ENCODE peak calls at places on chromosomes 7 and 10, in four cellular contexts. One of them, this sample, is unnamed.

GRCh38 chr10:60441515-60441914 is 51.8 kb upstream of the ANK3 start:
- DNase-seq in activated CD4-positive, alpha-beta T cell treated with anti-CD3 and anti-CD28 coated beads for 4 hours: no peak
- DNase-seq in colonic mucosa: no peak
- DNase-seq in EL: no peak
- DNase-seq in this sample: no peak

GRCh38 chr10:98481418-98481945 is 34.7 kb upstream of the HPS1 start:
- DNase-seq in activated CD4-positive, alpha-beta T cell treated with anti-CD3 and anti-CD28 coated beads for 4 hours: no peak
- DNase-seq in colonic mucosa: no peak
- DNase-seq in EL: no peak
- DNase-seq in this sample: no peak

GRCh38 chr7:117118579-117119180 is 165.4 kb downstream of the ST7 start:
- DNase-seq in activated CD4-positive, alpha-beta T cell treated with anti-CD3 and anti-CD28 coated beads for 4 hours: no peak
- DNase-seq in colonic mucosa: no peak
- DNase-seq in EL: no peak
- DNase-seq in this sample: no peak

GRCh38 chr7:106523482-106523881 is 137.5 kb downstream of the CCDC71L start:
- DNase-seq in activated CD4-positive, alpha-beta T cell treated with anti-CD3 and anti-CD28 coated beads for 4 hours: no peak
- DNase-seq in colonic mucosa: no peak
- DNase-seq in EL: no peak
- DNase-seq in this sample: no peak

GRCh38 chr10:72315611-72316385 is 38.9 kb downstream of the DNAJB12 start:
- DNase-seq in activated CD4-positive, alpha-beta T cell treated with anti-CD3 and anti-CD28 coated beads for 4 hours: no peak
- DNase-seq in colonic mucosa: peak; percentile 82
- DNase-seq in EL: no peak
- DNase-seq in this sample: peak; percentile 75

GRCh38 chr10:112203328-112204076 is 19.9 kb upstream of the GPAM start:
- DNase-seq in activated CD4-positive, alpha-beta T cell treated with anti-CD3 and anti-CD28 coated beads for 4 hours: no peak
- DNase-seq in colonic mucosa: no peak
- DNase-seq in EL: no peak
- DNase-seq in this sample: no peak

GRCh38 chr7:38310601-38311057 is 37.2 kb upstream of the TARP start:
- DNase-seq in activated CD4-positive, alpha-beta T cell treated with anti-CD3 and anti-CD28 coated beads for 4 hours: no peak
- DNase-seq in colonic mucosa: no peak
- DNase-seq in EL: no peak
- DNase-seq in this sample: no peak

GRCh38 chr7:40151504-40151903 is 16.7 kb downstream of the SUGCT start:
- DNase-seq in activated CD4-positive, alpha-beta T cell treated with anti-CD3 and anti-CD28 coated beads for 4 hours: no peak
- DNase-seq in colonic mucosa: no peak
- DNase-seq in EL: no peak
- DNase-seq in this sample: no peak

GRCh38 chr7:124482229-124482628 is 283.4 kb downstream of the GPR37 start:
- DNase-seq in activated CD4-positive, alpha-beta T cell treated with anti-CD3 and anti-CD28 coated beads for 4 hours: no peak
- DNase-seq in colonic mucosa: no peak
- DNase-seq in EL: no peak
- DNase-seq in this sample: no peak

GRCh38 chr10:63373176-63373575 is 92.6 kb downstream of the JMJD1C start:
- DNase-seq in activated CD4-positive, alpha-beta T cell treated with anti-CD3 and anti-CD28 coated beads for 4 hours: no peak
- DNase-seq in colonic mucosa: no peak
- DNase-seq in EL: no peak
- DNase-seq in this sample: no peak

GRCh38 chr7:149254181-149254858 is 7.7 kb upstream of the ZNF783 start:
- DNase-seq in activated CD4-positive, alpha-beta T cell treated with anti-CD3 and anti-CD28 coated beads for 4 hours: no peak
- DNase-seq in colonic mucosa: no peak
- DNase-seq in EL: no peak
- DNase-seq in this sample: no peak

GRCh38 chr7:41699532-41699931 is 3.4 kb downstream of the INHBA start:
- DNase-seq in activated CD4-positive, alpha-beta T cell treated with anti-CD3 and anti-CD28 coated beads for 4 hours: no peak
- DNase-seq in colonic mucosa: no peak
- DNase-seq in EL: peak; percentile 38
- DNase-seq in this sample: no peak

GRCh38 chr7:6636741-6637543 is at the start of gene ZNF316:
- DNase-seq in activated CD4-positive, alpha-beta T cell treated with anti-CD3 and anti-CD28 coated beads for 4 hours: peak; percentile 47
- DNase-seq in colonic mucosa: peak; percentile 59
- DNase-seq in EL: peak; percentile 57
- DNase-seq in this sample: no peak

GRCh38 chr10:105743343-105744056 is 1102.4 kb downstream of the SORCS3 start:
- DNase-seq in activated CD4-positive, alpha-beta T cell treated with anti-CD3 and anti-CD28 coated beads for 4 hours: no peak
- DNase-seq in colonic mucosa: no peak
- DNase-seq in EL: no peak
- DNase-seq in this sample: no peak

GRCh38 chr7:129825554-129826267 is 127.0 kb downstream of the UBE2H start:
- DNase-seq in activated CD4-positive, alpha-beta T cell treated with anti-CD3 and anti-CD28 coated beads for 4 hours: peak; percentile 88
- DNase-seq in colonic mucosa: peak; percentile 94
- DNase-seq in EL: peak; percentile 67
- DNase-seq in this sample: no peak

GRCh38 chr10:62501547-62501946 is 127.4 kb downstream of the ZNF365 start:
- DNase-seq in activated CD4-positive, alpha-beta T cell treated with anti-CD3 and anti-CD28 coated beads for 4 hours: no peak
- DNase-seq in colonic mucosa: no peak
- DNase-seq in EL: peak; percentile 5
- DNase-seq in this sample: no peak

GRCh38 chr7:48087349-48087748 is 1.7 kb upstream of the UPP1 start:
- DNase-seq in activated CD4-positive, alpha-beta T cell treated with anti-CD3 and anti-CD28 coated beads for 4 hours: no peak
- DNase-seq in colonic mucosa: no peak
- DNase-seq in EL: peak; percentile 84
- DNase-seq in this sample: no peak

GRCh38 chr7:55774327-55775050 is 88.1 kb downstream of the SEPTIN14 start:
- DNase-seq in activated CD4-positive, alpha-beta T cell treated with anti-CD3 and anti-CD28 coated beads for 4 hours: no peak
- DNase-seq in colonic mucosa: no peak
- DNase-seq in EL: no peak
- DNase-seq in this sample: no peak

GRCh38 chr10:73262105-73262730 is 9.8 kb upstream of the MRPS16 start:
- DNase-seq in activated CD4-positive, alpha-beta T cell treated with anti-CD3 and anti-CD28 coated beads for 4 hours: no peak
- DNase-seq in colonic mucosa: no peak
- DNase-seq in EL: peak; percentile 91
- DNase-seq in this sample: no peak

GRCh38 chr7:158782638-158783490 is 46.4 kb downstream of the ESYT2 start:
- DNase-seq in activated CD4-positive, alpha-beta T cell treated with anti-CD3 and anti-CD28 coated beads for 4 hours: no peak
- DNase-seq in colonic mucosa: no peak
- DNase-seq in EL: peak; percentile 37
- DNase-seq in this sample: no peak

GRCh38 chr7:18873674-18874341 is 243.6 kb downstream of the TWIST1 start:
- DNase-seq in activated CD4-positive, alpha-beta T cell treated with anti-CD3 and anti-CD28 coated beads for 4 hours: no peak
- DNase-seq in colonic mucosa: no peak
- DNase-seq in EL: peak; percentile 44
- DNase-seq in this sample: no peak

GRCh38 chr10:23886355-23886754 is 322.6 kb upstream of the KIAA1217 start:
- DNase-seq in activated CD4-positive, alpha-beta T cell treated with anti-CD3 and anti-CD28 coated beads for 4 hours: no peak
- DNase-seq in colonic mucosa: no peak
- DNase-seq in EL: no peak
- DNase-seq in this sample: no peak

GRCh38 chr7:151552352-151553028 is 32.8 kb upstream of the RHEB start:
- DNase-seq in activated CD4-positive, alpha-beta T cell treated with anti-CD3 and anti-CD28 coated beads for 4 hours: no peak
- DNase-seq in colonic mucosa: peak; percentile 30
- DNase-seq in EL: no peak
- DNase-seq in this sample: no peak

GRCh38 chr10:44045020-44045419 is 339.9 kb downstream of the CXCL12 start:
- DNase-seq in activated CD4-positive, alpha-beta T cell treated with anti-CD3 and anti-CD28 coated beads for 4 hours: no peak
- DNase-seq in colonic mucosa: no peak
- DNase-seq in EL: peak; percentile 51
- DNase-seq in this sample: no peak

GRCh38 chr10:119734396-119735332 is 8.8 kb downstream of the INPP5F start:
- DNase-seq in activated CD4-positive, alpha-beta T cell treated with anti-CD3 and anti-CD28 coated beads for 4 hours: no peak
- DNase-seq in colonic mucosa: no peak
- DNase-seq in EL: peak; percentile 58
- DNase-seq in this sample: no peak

GRCh38 chr10:48494073-48494472 is 110.8 kb downstream of the ARHGAP22 start:
- DNase-seq in activated CD4-positive, alpha-beta T cell treated with anti-CD3 and anti-CD28 coated beads for 4 hours: no peak
- DNase-seq in colonic mucosa: peak; percentile 6
- DNase-seq in EL: no peak
- DNase-seq in this sample: no peak

GRCh38 chr10:101099901-101100300 is 31.2 kb upstream of the TLX1 start:
- DNase-seq in activated CD4-positive, alpha-beta T cell treated with anti-CD3 and anti-CD28 coated beads for 4 hours: no peak
- DNase-seq in colonic mucosa: no peak
- DNase-seq in EL: no peak
- DNase-seq in this sample: no peak

GRCh38 chr7:95478139-95479037 is 7.4 kb upstream of the ASB4 start:
- DNase-seq in activated CD4-positive, alpha-beta T cell treated with anti-CD3 and anti-CD28 coated beads for 4 hours: no peak
- DNase-seq in colonic mucosa: peak; percentile 51
- DNase-seq in EL: peak; percentile 43
- DNase-seq in this sample: no peak

GRCh38 chr7:135938563-135938962 is 38.6 kb downstream of the MTPN start:
- DNase-seq in activated CD4-positive, alpha-beta T cell treated with anti-CD3 and anti-CD28 coated beads for 4 hours: no peak
- DNase-seq in colonic mucosa: no peak
- DNase-seq in EL: no peak
- DNase-seq in this sample: no peak

This sample was measured in GM04503.